ENCODE peak calls at places on chromosomes 4 and X, in eight cellular contexts. J is nephron progenitor cell, E is glutamatergic neuron, B is stomach, K is PC-3, A is HT1080, R is lower leg skin, C is ureter. M is an unnamed sample.

GRCh38 chrX:103818844-103819243 is 13.2 kb downstream of the RAB9B start:
- DNase-seq in J (no peak), E (no peak), B (no peak), K (no peak), A (no peak), R (no peak), C (no peak), M (no peak)

GRCh38 chr4:680931-681645 is 6.7 kb downstream of the MYL5 start:
- DNase-seq in J (peak), E (peak), B (peak), K (peak), A (peak), R (no peak), C (peak), M (no peak)

GRCh38 chr4:7781993-7782392 is 157.7 kb downstream of the AFAP1 start:
- DNase-seq in J (no peak), E (no peak), B (no peak), K (no peak), A (no peak), R (no peak), C (no peak), M (no peak)

GRCh38 chrX:43750248-43750676 is 94.2 kb downstream of the MAOA start:
- DNase-seq in J (peak), E (peak), B (peak), K (peak), A (peak), R (peak), C (peak), M (no peak)

GRCh38 chrX:45517090-45517973 is 316.7 kb upstream of the DIPK2B start:
- DNase-seq in J (no peak), E (no peak), B (no peak), K (peak), A (peak), R (no peak), C (no peak), M (no peak)

GRCh38 chr4:79148369-79148768 is 177.5 kb downstream of the NAA11 start:
- DNase-seq in J (no peak), E (no peak), B (no peak), K (no peak), A (no peak), R (no peak), C (no peak), M (no peak)

GRCh38 chr4:122309988-122310626 is 68.7 kb upstream of the ADAD1 start:
- DNase-seq in J (no peak), E (no peak), B (no peak), K (peak), A (no peak), R (no peak), C (no peak), M (no peak)

GRCh38 chr4:36024901-36025610 is 219.3 kb downstream of the ARAP2 start:
- DNase-seq in J (no peak), E (no peak), B (no peak), K (peak), A (no peak), R (no peak), C (no peak), M (no peak)

GRCh38 chr4:85477538-85477937 is 2.6 kb downstream of the ARHGAP24 start:
- DNase-seq in J (no peak), E (no peak), B (no peak), K (no peak), A (no peak), R (no peak), C (no peak), M (no peak)

GRCh38 chrX:40960041-40960440 is 125.2 kb upstream of the USP9X start:
- DNase-seq in J (no peak), E (no peak), B (no peak), K (no peak), A (no peak), R (no peak), C (no peak), M (no peak)

GRCh38 chrX:47637546-47638195 is 7.9 kb upstream of the CFP start:
- DNase-seq in J (no peak), E (no peak), B (peak), K (no peak), A (no peak), R (no peak), C (peak), M (no peak)

GRCh38 chrX:7574325-7574724 is 268.6 kb upstream of the VCX start:
- DNase-seq in J (peak), E (no peak), B (no peak), K (peak), A (peak), R (no peak), C (no peak), M (no peak)

GRCh38 chrX:129782706-129783105 is 3.0 kb downstream of the SASH3 start:
- DNase-seq in J (no peak), E (no peak), B (no peak), K (no peak), A (no peak), R (no peak), C (no peak), M (no peak)

GRCh38 chr4:924107-925096 is 7.7 kb downstream of the GAK start:
- DNase-seq in J (no peak), E (peak), B (no peak), K (no peak), A (peak), R (no peak), C (no peak), M (no peak)

GRCh38 chrX:150893936-150894335 is 4.5 kb downstream of the CD99L2 start:
- DNase-seq in J (no peak), E (no peak), B (no peak), K (no peak), A (no peak), R (no peak), C (no peak), M (no peak)

GRCh38 chr4:10722957-10723356 is 38.4 kb upstream of the CLNK start:
- DNase-seq in J (no peak), E (no peak), B (no peak), K (no peak), A (no peak), R (no peak), C (no peak), M (no peak)

GRCh38 chr4:149031399-149031798 is 589.2 kb upstream of the NR3C2 start:
- DNase-seq in J (no peak), E (no peak), B (no peak), K (peak), A (peak), R (no peak), C (no peak), M (no peak)

GRCh38 chrX:110992611-110993010 is 103.4 kb upstream of the PAK3 start:
- DNase-seq in J (peak), E (peak), B (peak), K (peak), A (peak), R (no peak), C (no peak), M (no peak)

GRCh38 chr4:27154706-27155105 is 294.1 kb downstream of the STIM2 start:
- DNase-seq in J (no peak), E (no peak), B (no peak), K (peak), A (peak), R (no peak), C (no peak), M (peak)

GRCh38 chrX:130100180-130100579 is 10.1 kb downstream of the ELF4 start:
- DNase-seq in J (no peak), E (no peak), B (no peak), K (no peak), A (no peak), R (peak), C (no peak), M (no peak)

GRCh38 chr4:184838249-184839074 is 12.7 kb upstream of the ACSL1 start:
- DNase-seq in J (no peak), E (no peak), B (no peak), K (peak), A (peak), R (no peak), C (no peak), M (no peak)

GRCh38 chr4:146329042-146329716 is 114.8 kb downstream of the REELD1 start:
- DNase-seq in J (no peak), E (no peak), B (no peak), K (peak), A (peak), R (no peak), C (no peak), M (no peak)